ENCODE peak calls at places on chromosomes 13 and 19, in nine cellular contexts. One of them, this sample, is unnamed.

GRCh38 chr19:53463263-53463662 is 4.3 kb upstream of the ZNF813 start:
- DNase-seq in mucosa of descending colon: peak; percentile 13
- DNase-seq in thoracic aorta: no peak
- DNase-seq in AG09319: no peak
- DNase-seq in SK-N-SH: peak; percentile 79
- DNase-seq in HL-60: no peak
- DNase-seq in ascending aorta: no peak
- DNase-seq in astrocyte of the cerebellum: no peak
- DNase-seq in natural killer cell: no peak
- DNase-seq in this sample: no peak

GRCh38 chr13:48241651-48242050 is 8.6 kb downstream of the ITM2B start:
- DNase-seq in thoracic aorta: no peak
- DNase-seq in astrocyte of the cerebellum: no peak
- DNase-seq in mucosa of descending colon: no peak
- DNase-seq in HL-60: no peak
- DNase-seq in natural killer cell: no peak
- DNase-seq in AG09319: no peak
- DNase-seq in ascending aorta: no peak
- DNase-seq in SK-N-SH: no peak
- DNase-seq in this sample: no peak

GRCh38 chr19:29293736-29294342 is 80.9 kb upstream of the UQCRFS1 start:
- DNase-seq in mucosa of descending colon: no peak
- DNase-seq in AG09319: no peak
- DNase-seq in natural killer cell: no peak
- DNase-seq in HL-60: no peak
- DNase-seq in thoracic aorta: no peak
- DNase-seq in SK-N-SH: no peak
- DNase-seq in ascending aorta: no peak
- DNase-seq in astrocyte of the cerebellum: no peak
- DNase-seq in this sample: no peak

GRCh38 chr19:14363203-14364097 is 17.8 kb upstream of the ADGRE5 start:
- DNase-seq in natural killer cell: no peak
- DNase-seq in AG09319: no peak
- DNase-seq in HL-60: peak; percentile 86
- DNase-seq in mucosa of descending colon: peak; percentile 72
- DNase-seq in ascending aorta: peak; percentile 54
- DNase-seq in thoracic aorta: peak; percentile 72
- DNase-seq in astrocyte of the cerebellum: no peak
- DNase-seq in SK-N-SH: peak; percentile 58
- DNase-seq in this sample: peak; percentile 40

GRCh38 chr19:3098141-3098514 is 4.0 kb downstream of the GNA11 start:
- DNase-seq in astrocyte of the cerebellum: no peak
- DNase-seq in mucosa of descending colon: no peak
- DNase-seq in HL-60: no peak
- DNase-seq in ascending aorta: no peak
- DNase-seq in AG09319: no peak
- DNase-seq in natural killer cell: no peak
- DNase-seq in thoracic aorta: no peak
- DNase-seq in SK-N-SH: no peak
- DNase-seq in this sample: no peak

GRCh38 chr13:85728831-85729230 is 70.4 kb downstream of the SLITRK6 start:
- DNase-seq in astrocyte of the cerebellum: no peak
- DNase-seq in SK-N-SH: no peak
- DNase-seq in mucosa of descending colon: no peak
- DNase-seq in AG09319: no peak
- DNase-seq in thoracic aorta: no peak
- DNase-seq in ascending aorta: no peak
- DNase-seq in HL-60: no peak
- DNase-seq in natural killer cell: no peak
- DNase-seq in this sample: no peak

GRCh38 chr19:29967623-29968022 is 25.6 kb downstream of the URI1 start:
- DNase-seq in AG09319: no peak
- DNase-seq in thoracic aorta: no peak
- DNase-seq in ascending aorta: no peak
- DNase-seq in HL-60: no peak
- DNase-seq in natural killer cell: no peak
- DNase-seq in astrocyte of the cerebellum: no peak
- DNase-seq in SK-N-SH: no peak
- DNase-seq in mucosa of descending colon: no peak
- DNase-seq in this sample: no peak

GRCh38 chr19:43504426-43505185 is at the start of gene PHLDB3:
- DNase-seq in ascending aorta: no peak
- DNase-seq in natural killer cell: no peak
- DNase-seq in SK-N-SH: peak; percentile 70
- DNase-seq in thoracic aorta: no peak
- DNase-seq in HL-60: no peak
- DNase-seq in mucosa of descending colon: peak; percentile 52
- DNase-seq in astrocyte of the cerebellum: no peak
- DNase-seq in AG09319: no peak
- DNase-seq in this sample: no peak

GRCh38 chr19:14517840-14518505 is at the start of gene DNAJB1:
- DNase-seq in thoracic aorta: no peak
- DNase-seq in natural killer cell: peak; percentile 71
- DNase-seq in mucosa of descending colon: peak; percentile 86
- DNase-seq in astrocyte of the cerebellum: no peak
- DNase-seq in ascending aorta: peak; percentile 29
- DNase-seq in SK-N-SH: peak; percentile 94
- DNase-seq in HL-60: no peak
- DNase-seq in AG09319: no peak
- DNase-seq in this sample: peak; percentile 78

GRCh38 chr13:53151692-53152421 is 123.2 kb downstream of the OLFM4 start:
- DNase-seq in natural killer cell: peak; percentile 16
- DNase-seq in AG09319: no peak
- DNase-seq in HL-60: peak; percentile 28
- DNase-seq in thoracic aorta: no peak
- DNase-seq in astrocyte of the cerebellum: no peak
- DNase-seq in mucosa of descending colon: peak; percentile 72
- DNase-seq in ascending aorta: no peak
- DNase-seq in SK-N-SH: peak; percentile 54
- DNase-seq in this sample: no peak

GRCh38 chr19:38564981-38565685 is 52.6 kb downstream of the MAP4K1 start:
- DNase-seq in natural killer cell: no peak
- DNase-seq in mucosa of descending colon: no peak
- DNase-seq in HL-60: no peak
- DNase-seq in SK-N-SH: peak; percentile 78
- DNase-seq in ascending aorta: no peak
- DNase-seq in astrocyte of the cerebellum: no peak
- DNase-seq in AG09319: no peak
- DNase-seq in thoracic aorta: no peak
- DNase-seq in this sample: peak; percentile 37

GRCh38 chr19:4375620-4376228 is 24.6 kb downstream of the SH3GL1 start:
- DNase-seq in natural killer cell: no peak
- DNase-seq in mucosa of descending colon: no peak
- DNase-seq in thoracic aorta: no peak
- DNase-seq in astrocyte of the cerebellum: peak; percentile 46
- DNase-seq in AG09319: no peak
- DNase-seq in HL-60: peak; percentile 54
- DNase-seq in SK-N-SH: peak; percentile 73
- DNase-seq in ascending aorta: no peak
- DNase-seq in this sample: peak; percentile 59

DNA sequence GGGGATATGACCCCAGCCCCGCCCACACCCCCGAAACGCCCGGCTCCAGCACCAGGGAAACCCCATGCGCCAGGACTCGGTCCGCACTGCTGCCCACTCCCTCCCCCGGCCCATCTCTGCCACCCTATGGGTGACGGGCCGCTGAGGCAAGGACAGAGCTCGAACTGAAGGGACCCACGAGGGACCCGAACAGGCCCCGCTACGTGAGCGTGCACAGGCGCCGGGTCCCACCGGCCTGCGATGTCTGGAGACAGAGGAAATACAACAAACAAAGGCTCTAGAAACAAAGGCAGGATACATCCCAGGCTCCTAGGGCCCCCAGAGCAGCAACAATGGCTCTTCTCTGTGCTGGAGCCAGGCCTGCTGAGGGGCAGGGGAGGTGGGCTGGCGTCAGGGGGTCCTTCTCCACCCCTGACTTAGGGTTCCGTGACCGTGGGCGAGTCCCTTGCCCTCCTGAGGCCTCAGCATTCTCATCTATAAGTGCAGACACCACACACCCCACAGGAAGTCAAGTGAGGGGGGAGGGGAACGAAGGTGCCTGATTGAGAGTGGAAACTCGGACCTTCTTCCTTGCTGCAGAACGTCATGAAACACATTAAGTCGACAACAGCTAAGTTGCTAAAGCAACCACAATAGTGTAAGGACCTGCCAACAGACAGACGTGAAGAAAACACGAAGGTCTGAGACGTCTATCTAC is 3.1 kb downstream of the ABHD17A start:
- DNase-seq in AG09319: no peak
- DNase-seq in SK-N-SH: no peak
- DNase-seq in astrocyte of the cerebellum: no peak
- DNase-seq in HL-60: no peak
- DNase-seq in ascending aorta: no peak
- DNase-seq in thoracic aorta: no peak
- DNase-seq in mucosa of descending colon: peak; percentile 66
- DNase-seq in natural killer cell: peak; percentile 80
- DNase-seq in this sample: no peak
- TF ChIP-seq CTCF in AG09319: no peak
- TF ChIP-seq CTCF in SK-N-SH: no peak
- TF ChIP-seq CTCF in astrocyte of the cerebellum: no peak
- TF ChIP-seq CTCF in HL-60: no peak
- TF ChIP-seq CTCF in ascending aorta: no peak
- TF ChIP-seq CTCF in thoracic aorta: no peak
- TF ChIP-seq CTCF in mucosa of descending colon: no peak
- TF ChIP-seq CTCF in natural killer cell: no peak
- TF ChIP-seq CTCF in this sample: no peak

DNA sequence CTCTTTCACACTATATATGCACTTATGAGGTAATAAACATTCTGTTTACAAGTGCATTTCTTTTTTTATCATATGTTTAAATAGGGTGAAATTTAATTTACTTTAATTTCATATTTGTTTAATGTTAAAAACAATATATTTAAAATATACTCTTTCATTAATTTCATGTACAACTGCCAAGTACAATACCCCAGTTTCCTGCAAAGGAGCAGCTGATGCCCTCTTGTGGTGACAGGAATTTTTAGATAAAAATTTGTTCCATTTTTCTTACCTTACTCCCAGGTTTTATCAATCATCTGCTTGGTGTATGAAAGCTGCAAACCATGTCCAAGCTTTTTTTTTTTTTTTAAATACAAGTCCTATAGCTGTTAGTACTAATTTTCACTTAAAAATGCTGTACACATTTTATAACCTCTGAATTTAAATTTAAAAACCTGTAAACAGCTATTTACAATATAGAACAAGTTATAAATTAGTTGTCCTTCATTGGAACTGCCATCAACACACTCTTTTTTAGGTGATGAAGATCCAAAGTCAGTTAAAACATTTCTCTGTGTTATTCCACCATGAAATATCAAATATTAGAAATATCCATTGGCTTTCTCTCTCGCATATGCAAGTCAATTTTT is 4.9 kb downstream of the PCDH20 start:
- DNase-seq in mucosa of descending colon: no peak
- DNase-seq in SK-N-SH: peak; percentile 44
- DNase-seq in HL-60: no peak
- DNase-seq in ascending aorta: no peak
- DNase-seq in astrocyte of the cerebellum: peak; percentile 3
- DNase-seq in thoracic aorta: no peak
- DNase-seq in natural killer cell: no peak
- DNase-seq in AG09319: no peak
- DNase-seq in this sample: no peak
- TF ChIP-seq CTCF in mucosa of descending colon: no peak
- TF ChIP-seq CTCF in SK-N-SH: peak; percentile 62
- TF ChIP-seq CTCF in HL-60: no peak
- TF ChIP-seq CTCF in ascending aorta: peak; percentile 46
- TF ChIP-seq CTCF in astrocyte of the cerebellum: peak; percentile 66
- TF ChIP-seq CTCF in thoracic aorta: peak; percentile 12
- TF ChIP-seq CTCF in natural killer cell: no peak
- TF ChIP-seq CTCF in AG09319: peak; percentile 24
- TF ChIP-seq CTCF in this sample: no peak

DNA sequence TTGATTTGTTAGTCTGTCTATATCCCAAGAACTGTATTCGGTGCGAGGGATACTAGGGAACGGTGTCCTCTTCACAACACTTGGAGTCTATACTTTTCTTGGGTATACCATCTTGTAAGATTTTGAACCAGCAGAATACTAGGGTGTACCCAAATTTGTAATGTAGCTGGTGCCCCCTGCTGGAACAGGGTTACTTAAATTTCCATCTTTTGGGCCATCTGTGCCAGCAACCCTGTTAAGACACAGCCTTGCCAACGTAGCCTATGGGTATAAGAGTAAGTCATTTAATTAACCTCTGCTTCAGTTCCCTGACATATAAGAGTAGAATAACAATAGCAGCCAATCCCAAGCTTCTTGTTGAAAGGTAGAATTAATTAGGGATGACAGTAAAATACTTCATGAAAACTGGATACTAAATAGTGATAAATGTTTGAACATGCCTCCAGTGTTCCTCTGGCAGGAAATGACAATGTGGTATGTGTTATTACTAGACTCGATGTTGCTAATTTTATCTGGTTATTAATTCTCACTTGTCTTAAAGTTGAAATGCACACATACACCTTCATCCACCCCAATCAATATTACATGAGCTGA is 607.6 kb downstream of the FGF9 start:
- DNase-seq in SK-N-SH: peak; percentile 8
- DNase-seq in natural killer cell: peak; percentile 41
- DNase-seq in astrocyte of the cerebellum: no peak
- DNase-seq in thoracic aorta: no peak
- DNase-seq in AG09319: no peak
- DNase-seq in ascending aorta: no peak
- DNase-seq in mucosa of descending colon: peak; percentile 90
- DNase-seq in HL-60: no peak
- DNase-seq in this sample: no peak
- TF ChIP-seq CTCF in SK-N-SH: peak; percentile 47
- TF ChIP-seq CTCF in natural killer cell: peak; percentile 58
- TF ChIP-seq CTCF in astrocyte of the cerebellum: no peak
- TF ChIP-seq CTCF in thoracic aorta: peak; percentile 43
- TF ChIP-seq CTCF in AG09319: no peak
- TF ChIP-seq CTCF in ascending aorta: peak; percentile 45
- TF ChIP-seq CTCF in mucosa of descending colon: no peak
- TF ChIP-seq CTCF in HL-60: no peak
- TF ChIP-seq CTCF in this sample: no peak

GRCh38 chr19:932647-933552 is 7.1 kb downstream of the ARID3A start:
- DNase-seq in SK-N-SH: peak; percentile 94
- DNase-seq in HL-60: no peak
- DNase-seq in natural killer cell: no peak
- DNase-seq in astrocyte of the cerebellum: peak; percentile 70
- DNase-seq in AG09319: peak; percentile 88
- DNase-seq in ascending aorta: no peak
- DNase-seq in thoracic aorta: no peak
- DNase-seq in mucosa of descending colon: peak; percentile 59
- DNase-seq in this sample: no peak
- TF ChIP-seq CTCF in SK-N-SH: no peak
- TF ChIP-seq CTCF in HL-60: no peak
- TF ChIP-seq CTCF in natural killer cell: no peak
- TF ChIP-seq CTCF in astrocyte of the cerebellum: no peak
- TF ChIP-seq CTCF in AG09319: peak; percentile 8
- TF ChIP-seq CTCF in ascending aorta: no peak
- TF ChIP-seq CTCF in thoracic aorta: no peak
- TF ChIP-seq CTCF in mucosa of descending colon: no peak
- TF ChIP-seq CTCF in this sample: no peak

GRCh38 chr13:100363351-100363750 is 225.2 kb downstream of the GGACT start:
- DNase-seq in ascending aorta: no peak
- DNase-seq in natural killer cell: no peak
- DNase-seq in SK-N-SH: no peak
- DNase-seq in mucosa of descending colon: no peak
- DNase-seq in HL-60: no peak
- DNase-seq in astrocyte of the cerebellum: peak; percentile 63
- DNase-seq in AG09319: no peak
- DNase-seq in thoracic aorta: no peak
- DNase-seq in this sample: no peak
- TF ChIP-seq CTCF in ascending aorta: no peak
- TF ChIP-seq CTCF in natural killer cell: no peak
- TF ChIP-seq CTCF in SK-N-SH: no peak
- TF ChIP-seq CTCF in mucosa of descending colon: no peak
- TF ChIP-seq CTCF in HL-60: no peak
- TF ChIP-seq CTCF in astrocyte of the cerebellum: no peak
- TF ChIP-seq CTCF in AG09319: no peak
- TF ChIP-seq CTCF in thoracic aorta: no peak
- TF ChIP-seq CTCF in this sample: no peak

This sample was measured in activated B cell treated with CpG ODN at 0.5 μM for 24 hours.